ENCODE peak calls at places on chromosomes 1 and 21, in eight cellular contexts. V is keratinocyte, S is neural progenitor cell, B is GM23338, L is PC-3, F is GM12878, E is PC-9, A is fibroblast of lung. P is an unnamed sample.

GRCh38 chr1:119564548-119564947 is 57.5 kb downstream of the HSD3B1 start:
- DNase-seq in L (no peak), E (no peak), A (no peak), S (no peak), V (no peak), F (peak), B (no peak), P (no peak)

GRCh38 chr1:23167353-23168078 is 1.1 kb downstream of the LUZP1 start:
- DNase-seq in B (peak), L (peak), A (peak), V (no peak), F (no peak), E (peak), S (peak), P (peak)

GRCh38 chr1:227466039-227466645 is 97.2 kb upstream of the ZNF678 start:
- DNase-seq in F (no peak), A (no peak), L (no peak), V (no peak), S (no peak), E (no peak), B (no peak), P (no peak)

GRCh38 chr21:38037416-38037815 is 121.2 kb upstream of the KCNJ6 start:
- DNase-seq in E (no peak), V (no peak), F (no peak), A (no peak), L (peak), B (no peak), S (no peak), P (no peak)

GRCh38 chr1:20178634-20179368 is 7.1 kb upstream of the UBXN10 start:
- DNase-seq in A (no peak), S (no peak), F (no peak), E (no peak), B (peak), V (no peak), L (no peak), P (no peak)

GRCh38 chr1:33502726-33503125 is 30.3 kb downstream of the ZSCAN20 start:
- DNase-seq in A (no peak), V (no peak), E (no peak), B (no peak), S (no peak), F (no peak), L (no peak), P (peak)

GRCh38 chr1:24047101-24047459 is 64.9 kb downstream of the MYOM3 start:
- DNase-seq in E (peak), S (no peak), A (peak), F (no peak), L (peak), B (no peak), V (peak), P (no peak)

GRCh38 chr1:3745590-3746381 is 6.5 kb upstream of the CCDC27 start:
- DNase-seq in V (no peak), S (no peak), F (no peak), L (no peak), A (no peak), E (no peak), B (no peak), P (no peak)

GRCh38 chr1:107993920-107994319 is 28.9 kb upstream of the VAV3 start:
- DNase-seq in L (no peak), B (no peak), F (no peak), E (no peak), V (no peak), S (no peak), A (no peak), P (no peak)

GRCh38 chr1:160045653-160046052 is 13.9 kb upstream of the PIGM start:
- DNase-seq in B (no peak), E (no peak), A (no peak), L (no peak), V (no peak), F (no peak), S (no peak), P (no peak)

GRCh38 chr1:8562222-8562621 is 244.3 kb downstream of the SLC45A1 start:
- DNase-seq in E (no peak), L (no peak), F (no peak), B (no peak), A (no peak), V (no peak), S (no peak), P (no peak)

GRCh38 chr1:230930986-230931385 is 47.7 kb downstream of the TTC13 start:
- DNase-seq in F (no peak), L (peak), E (no peak), V (no peak), A (no peak), S (no peak), B (no peak), P (no peak)

GRCh38 chr1:224852901-224853568 is 76.4 kb upstream of the DNAH14 start:
- DNase-seq in S (peak), E (peak), L (peak), V (peak), B (peak), F (peak), A (peak), P (peak)

GRCh38 chr1:82139751-82140468 is 339.2 kb downstream of the ADGRL2 start:
- DNase-seq in L (no peak), A (peak), F (no peak), B (no peak), E (no peak), S (no peak), V (peak), P (no peak)

GRCh38 chr1:110687244-110687643 is 12.5 kb upstream of the KCNA3 start:
- DNase-seq in B (no peak), E (no peak), F (no peak), L (peak), V (no peak), A (peak), S (no peak), P (no peak)

GRCh38 chr1:34904236-34905097 is 25.0 kb downstream of the DLGAP3 start:
- DNase-seq in E (no peak), F (no peak), V (no peak), B (no peak), A (no peak), L (no peak), S (no peak), P (no peak)

GRCh38 chr1:223201967-223202366 is 58.9 kb upstream of the TLR5 start:
- DNase-seq in E (no peak), B (no peak), S (no peak), V (no peak), L (no peak), A (no peak), F (no peak), P (no peak)

GRCh38 chr1:200038987-200039848 is 11.7 kb downstream of the NR5A2 start:
- DNase-seq in B (peak), A (no peak), F (no peak), S (peak), L (peak), E (peak), V (no peak), P (no peak)
- TF ChIP-seq EZH2 in B (no peak), A (peak), F (no peak), S (peak), L (peak), E (no peak), V (peak), P (peak)

GRCh38 chr21:17903029-17903806 is 84.1 kb upstream of the C21orf91 start:
- DNase-seq in E (no peak), A (peak), S (no peak), B (peak), L (peak), F (no peak), V (no peak), P (peak)
- TF ChIP-seq CTCF in E (peak), A (no peak), S (peak), B (no peak), L (peak), F (no peak), V (no peak), P (peak)

DNA sequence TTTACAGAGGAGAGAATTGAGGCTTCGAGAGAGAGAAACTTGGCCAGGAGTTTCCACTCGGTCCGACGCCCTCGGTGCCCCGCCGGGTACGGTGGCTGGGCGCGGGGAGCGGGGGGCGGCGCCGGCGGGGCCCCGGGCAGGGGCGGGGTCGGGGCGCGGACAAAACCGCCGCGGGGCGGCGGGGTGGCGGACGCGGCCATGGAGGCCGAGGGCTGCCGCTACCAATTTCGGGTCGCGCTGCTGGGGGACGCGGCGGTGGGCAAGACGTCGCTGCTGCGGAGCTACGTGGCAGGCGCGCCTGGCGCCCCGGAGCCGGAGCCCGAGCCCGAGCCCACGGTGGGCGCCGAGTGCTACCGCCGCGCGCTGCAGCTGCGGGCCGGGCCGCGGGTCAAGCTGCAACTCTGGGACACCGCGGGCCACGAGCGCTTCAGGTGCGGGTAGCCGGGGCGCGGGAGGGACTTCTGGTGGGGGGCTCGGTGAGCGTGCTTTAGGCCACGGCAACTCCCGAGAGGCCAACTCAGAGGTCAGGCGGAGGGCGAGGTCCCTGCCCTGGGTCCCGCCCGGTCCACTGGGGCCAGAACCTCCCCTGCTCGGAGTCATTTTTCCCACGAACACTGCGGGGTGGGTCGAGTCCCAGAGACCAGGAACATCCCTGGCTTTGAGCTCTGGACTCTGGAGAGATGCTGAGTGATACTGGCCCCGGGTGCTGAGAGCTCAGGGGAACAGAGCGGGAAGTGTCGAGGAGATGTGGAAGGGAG is 428 bp downstream of the RAB42 start:
- DNase-seq in A (no peak), S (peak), F (no peak), E (peak), L (no peak), V (no peak), B (peak), P (peak)
- H3K4me3 ChIP-seq in A (peak), S (peak), F (peak), E (peak), L (peak), V (peak), B (peak), P (peak)

GRCh38 chr1:13500806-13501205 is 13.0 kb downstream of the LRRC38 start:
- DNase-seq in A (no peak), B (no peak), V (no peak), F (no peak), L (no peak), S (no peak), E (no peak), P (no peak)

GRCh38 chr1:13494712-13495111 is 19.1 kb downstream of the LRRC38 start:
- DNase-seq in B (no peak), S (no peak), A (no peak), L (no peak), E (no peak), V (no peak), F (no peak), P (no peak)

GRCh38 chr1:13494025-13494424 is 19.8 kb downstream of the LRRC38 start:
- DNase-seq in B (no peak), F (peak), V (no peak), E (no peak), S (no peak), A (no peak), L (no peak), P (no peak)

GRCh38 chr1:13499422-13499821 is 14.4 kb downstream of the LRRC38 start:
- DNase-seq in V (no peak), F (no peak), S (peak), L (no peak), A (no peak), E (no peak), B (no peak), P (no peak)

GRCh38 chr1:13498553-13498952 is 15.2 kb downstream of the LRRC38 start:
- DNase-seq in A (no peak), L (no peak), E (no peak), V (no peak), S (peak), B (peak), F (no peak), P (peak)
- TF ChIP-seq EZH2 in A (no peak), L (no peak), E (no peak), V (no peak), S (no peak), B (no peak), F (no peak), P (no peak)

DNA sequence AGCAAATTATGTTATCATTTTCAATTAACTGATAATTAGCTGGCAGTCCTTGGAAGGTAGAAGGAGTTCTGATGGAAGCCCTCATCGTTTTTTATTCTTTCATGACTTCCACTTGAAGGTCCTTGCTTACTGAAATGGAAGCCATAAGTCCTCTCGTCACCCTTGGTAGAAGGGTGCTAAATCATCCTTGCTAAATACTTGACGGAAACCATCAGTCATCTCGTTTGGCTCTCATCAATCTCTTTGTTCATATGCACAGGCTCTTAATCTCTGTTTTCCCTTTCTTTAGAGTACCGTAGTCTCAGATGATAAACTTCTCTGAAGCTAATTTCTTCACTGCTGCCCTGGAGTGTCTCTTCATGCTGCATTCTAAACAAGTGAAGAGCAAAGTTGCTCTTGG is 34.5 kb downstream of the UCK2 start:
- DNase-seq in L (no peak), B (no peak), E (no peak), S (no peak), A (no peak), V (no peak), F (no peak), P (peak)
- TF ChIP-seq CTCF in L (no peak), B (no peak), E (no peak), S (no peak), A (no peak), V (no peak), F (no peak), P (no peak)

GRCh38 chr1:43172532-43172972 is 422 bp downstream of the CFAP57 start:
- DNase-seq in E (no peak), F (no peak), L (peak), S (peak), V (peak), B (peak), A (peak), P (peak)
- H3K4me3 ChIP-seq in E (peak), F (peak), L (peak), S (peak), V (peak), B (peak), A (peak), P (peak)